ENCODE peak calls at places on chromosomes 3 and 15, in eight cellular contexts. One of them, this sample, is unnamed.

GRCh38 chr3:105532251-105532650 is 165.5 kb downstream of the ALCAM start:
- DNase-seq in AG04449: no peak
- DNase-seq in dermis blood vessel endothelial cell: no peak
- DNase-seq in GM23338: no peak
- DNase-seq in HT1080: no peak
- DNase-seq in HFFc6: no peak
- DNase-seq in left colon: no peak
- DNase-seq in kidney tubule cell: peak; percentile 17
- DNase-seq in this sample: no peak

GRCh38 chr3:69368129-69368741 is 17.7 kb downstream of the FRMD4B start:
- DNase-seq in AG04449: no peak
- DNase-seq in dermis blood vessel endothelial cell: peak; percentile 54
- DNase-seq in GM23338: peak; percentile 17
- DNase-seq in HT1080: peak; percentile 82
- DNase-seq in HFFc6: no peak
- DNase-seq in left colon: no peak
- DNase-seq in kidney tubule cell: peak; percentile 13
- DNase-seq in this sample: no peak

GRCh38 chr15:92634046-92634445 is 21.5 kb downstream of the FAM174B start:
- DNase-seq in AG04449: no peak
- DNase-seq in dermis blood vessel endothelial cell: no peak
- DNase-seq in GM23338: no peak
- DNase-seq in HT1080: no peak
- DNase-seq in HFFc6: no peak
- DNase-seq in left colon: no peak
- DNase-seq in kidney tubule cell: no peak
- DNase-seq in this sample: no peak

GRCh38 chr3:63896332-63897034 is 15.7 kb downstream of the SCAANT1 start:
- DNase-seq in AG04449: no peak
- DNase-seq in dermis blood vessel endothelial cell: no peak
- DNase-seq in GM23338: no peak
- DNase-seq in HT1080: no peak
- DNase-seq in HFFc6: no peak
- DNase-seq in left colon: no peak
- DNase-seq in kidney tubule cell: no peak
- DNase-seq in this sample: no peak

GRCh38 chr15:66603301-66604179 is 37.7 kb upstream of the LCTL start:
- DNase-seq in AG04449: no peak
- DNase-seq in dermis blood vessel endothelial cell: peak; percentile 82
- DNase-seq in GM23338: peak; percentile 89
- DNase-seq in HT1080: peak; percentile 43
- DNase-seq in HFFc6: peak; percentile 20
- DNase-seq in left colon: peak; percentile 74
- DNase-seq in kidney tubule cell: peak; percentile 50
- DNase-seq in this sample: peak; percentile 82

GRCh38 chr3:27591321-27591711 is 107.1 kb upstream of the SLC4A7 start:
- DNase-seq in AG04449: no peak
- DNase-seq in dermis blood vessel endothelial cell: peak; percentile 73
- DNase-seq in GM23338: no peak
- DNase-seq in HT1080: peak; percentile 32
- DNase-seq in HFFc6: no peak
- DNase-seq in left colon: no peak
- DNase-seq in kidney tubule cell: no peak
- DNase-seq in this sample: no peak

GRCh38 chr3:14606663-14607339 is 44.8 kb upstream of the CCDC174 start:
- DNase-seq in AG04449: no peak
- DNase-seq in dermis blood vessel endothelial cell: no peak
- DNase-seq in GM23338: no peak
- DNase-seq in HT1080: no peak
- DNase-seq in HFFc6: no peak
- DNase-seq in left colon: no peak
- DNase-seq in kidney tubule cell: no peak
- DNase-seq in this sample: no peak

GRCh38 chr15:52509500-52510244 is 19.0 kb downstream of the MYO5A start:
- DNase-seq in AG04449: no peak
- DNase-seq in dermis blood vessel endothelial cell: no peak
- DNase-seq in GM23338: no peak
- DNase-seq in HT1080: no peak
- DNase-seq in HFFc6: no peak
- DNase-seq in left colon: no peak
- DNase-seq in kidney tubule cell: no peak
- DNase-seq in this sample: no peak

GRCh38 chr15:71066983-71067382 is 48.3 kb upstream of the THSD4 start:
- DNase-seq in AG04449: no peak
- DNase-seq in dermis blood vessel endothelial cell: no peak
- DNase-seq in GM23338: no peak
- DNase-seq in HT1080: no peak
- DNase-seq in HFFc6: peak; percentile 81
- DNase-seq in left colon: no peak
- DNase-seq in kidney tubule cell: no peak
- DNase-seq in this sample: no peak

GRCh38 chr3:115148142-115148790 is 1.2 kb upstream of the ZBTB20 start:
- DNase-seq in AG04449: no peak
- DNase-seq in dermis blood vessel endothelial cell: peak; percentile 11
- DNase-seq in GM23338: no peak
- DNase-seq in HT1080: no peak
- DNase-seq in HFFc6: no peak
- DNase-seq in left colon: no peak
- DNase-seq in kidney tubule cell: no peak
- DNase-seq in this sample: no peak

GRCh38 chr15:88472225-88472624 is 4.7 kb downstream of the MRPS11 start:
- DNase-seq in AG04449: no peak
- DNase-seq in dermis blood vessel endothelial cell: no peak
- DNase-seq in GM23338: no peak
- DNase-seq in HT1080: no peak
- DNase-seq in HFFc6: no peak
- DNase-seq in left colon: no peak
- DNase-seq in kidney tubule cell: no peak
- DNase-seq in this sample: no peak

GRCh38 chr3:71421820-71422566 is 161.5 kb downstream of the FOXP1 start:
- DNase-seq in AG04449: no peak
- DNase-seq in dermis blood vessel endothelial cell: no peak
- DNase-seq in GM23338: no peak
- DNase-seq in HT1080: no peak
- DNase-seq in HFFc6: no peak
- DNase-seq in left colon: no peak
- DNase-seq in kidney tubule cell: peak; percentile 57
- DNase-seq in this sample: no peak

GRCh38 chr3:39137435-39137936 is 15.9 kb downstream of the CSRNP1 start:
- DNase-seq in AG04449: no peak
- DNase-seq in dermis blood vessel endothelial cell: no peak
- DNase-seq in GM23338: no peak
- DNase-seq in HT1080: no peak
- DNase-seq in HFFc6: no peak
- DNase-seq in left colon: no peak
- DNase-seq in kidney tubule cell: no peak
- DNase-seq in this sample: no peak

GRCh38 chr3:169694117-169694516 is 30.6 kb upstream of the MECOM start:
- DNase-seq in AG04449: no peak
- DNase-seq in dermis blood vessel endothelial cell: no peak
- DNase-seq in GM23338: peak; percentile 6
- DNase-seq in HT1080: peak; percentile 13
- DNase-seq in HFFc6: no peak
- DNase-seq in left colon: no peak
- DNase-seq in kidney tubule cell: peak; percentile 41
- DNase-seq in this sample: no peak

GRCh38 chr15:77021803-77022381 is 27.0 kb downstream of the PSTPIP1 start:
- DNase-seq in AG04449: peak; percentile 26
- DNase-seq in dermis blood vessel endothelial cell: peak; percentile 53
- DNase-seq in GM23338: no peak
- DNase-seq in HT1080: peak; percentile 82
- DNase-seq in HFFc6: peak; percentile 38
- DNase-seq in left colon: no peak
- DNase-seq in kidney tubule cell: peak; percentile 52
- DNase-seq in this sample: no peak

GRCh38 chr3:33318709-33319380 is 41.6 kb downstream of the FBXL2 start:
- DNase-seq in AG04449: no peak
- DNase-seq in dermis blood vessel endothelial cell: peak; percentile 69
- DNase-seq in GM23338: peak; percentile 39
- DNase-seq in HT1080: peak; percentile 3
- DNase-seq in HFFc6: no peak
- DNase-seq in left colon: no peak
- DNase-seq in kidney tubule cell: no peak
- DNase-seq in this sample: no peak

GRCh38 chr3:113274425-113274824 is 63.1 kb downstream of the BOC start:
- DNase-seq in AG04449: no peak
- DNase-seq in dermis blood vessel endothelial cell: no peak
- DNase-seq in GM23338: no peak
- DNase-seq in HT1080: no peak
- DNase-seq in HFFc6: no peak
- DNase-seq in left colon: no peak
- DNase-seq in kidney tubule cell: no peak
- DNase-seq in this sample: no peak

GRCh38 chr3:155560594-155560993 is 184.3 kb downstream of the PLCH1 start:
- DNase-seq in AG04449: no peak
- DNase-seq in dermis blood vessel endothelial cell: no peak
- DNase-seq in GM23338: no peak
- DNase-seq in HT1080: peak; percentile 95
- DNase-seq in HFFc6: no peak
- DNase-seq in left colon: no peak
- DNase-seq in kidney tubule cell: peak; percentile 91
- DNase-seq in this sample: no peak

GRCh38 chr15:97991972-97992541 is 31.6 kb downstream of the ARRDC4 start:
- DNase-seq in AG04449: no peak
- DNase-seq in dermis blood vessel endothelial cell: no peak
- DNase-seq in GM23338: no peak
- DNase-seq in HT1080: no peak
- DNase-seq in HFFc6: no peak
- DNase-seq in left colon: no peak
- DNase-seq in kidney tubule cell: no peak
- DNase-seq in this sample: no peak

GRCh38 chr15:71596672-71597071 is 213.7 kb upstream of the NR2E3 start:
- DNase-seq in AG04449: no peak
- DNase-seq in dermis blood vessel endothelial cell: no peak
- DNase-seq in GM23338: peak; percentile 26
- DNase-seq in HT1080: no peak
- DNase-seq in HFFc6: no peak
- DNase-seq in left colon: no peak
- DNase-seq in kidney tubule cell: no peak
- DNase-seq in this sample: no peak

GRCh38 chr15:25529774-25530173 is 91.0 kb upstream of the UBE3A start:
- DNase-seq in AG04449: no peak
- DNase-seq in dermis blood vessel endothelial cell: no peak
- DNase-seq in GM23338: no peak
- DNase-seq in HT1080: no peak
- DNase-seq in HFFc6: no peak
- DNase-seq in left colon: no peak
- DNase-seq in kidney tubule cell: no peak
- DNase-seq in this sample: no peak

GRCh38 chr3:97901327-97902295 is 70.6 kb downstream of the RIOX2 start:
- DNase-seq in AG04449: no peak
- DNase-seq in dermis blood vessel endothelial cell: peak; percentile 44
- DNase-seq in GM23338: no peak
- DNase-seq in HT1080: no peak
- DNase-seq in HFFc6: no peak
- DNase-seq in left colon: no peak
- DNase-seq in kidney tubule cell: no peak
- DNase-seq in this sample: no peak

GRCh38 chr15:52326758-52327157 is 31.2 kb upstream of the MYO5C start:
- DNase-seq in AG04449: no peak
- DNase-seq in dermis blood vessel endothelial cell: no peak
- DNase-seq in GM23338: no peak
- DNase-seq in HT1080: no peak
- DNase-seq in HFFc6: peak; percentile 53
- DNase-seq in left colon: no peak
- DNase-seq in kidney tubule cell: peak; percentile 13
- DNase-seq in this sample: no peak